ENCODE peak calls at places on chromosomes 7 and 10, in eight cellular contexts. Z, M, T, C, A, U, L and F are unnamed samples.

GRCh38 chr10:79333513-79333912 is 13.8 kb upstream of the PPIF start:
- DNase-seq in L (no peak), A (no peak), T (peak; percentile 42), C (no peak), Z (no peak), U (no peak), M (no peak), F (no peak)

GRCh38 chr10:102424916-102425315 is 4.3 kb downstream of the FBXL15 start:
- DNase-seq in M (no peak), A (no peak), Z (no peak), U (no peak), T (no peak), L (no peak), C (no peak), F (no peak)

GRCh38 chr7:105854516-105854915 is 21.9 kb downstream of the ATXN7L1 start:
- DNase-seq in L (peak; percentile 69), C (peak; percentile 30), Z (no peak), T (peak; percentile 7), M (no peak), U (no peak), A (no peak), F (no peak)

GRCh38 chr10:102381983-102382382 is 13.5 kb upstream of the NFKB2 start:
- DNase-seq in T (no peak), M (no peak), L (no peak), A (no peak), U (no peak), C (no peak), Z (no peak), F (no peak)

GRCh38 chr7:37105119-37105518 is 343.5 kb downstream of the ELMO1 start:
- DNase-seq in A (no peak), Z (no peak), M (no peak), T (no peak), L (no peak), C (peak; percentile 96), U (no peak), F (no peak)

GRCh38 chr7:37259381-37259821 is 189.3 kb downstream of the ELMO1 start:
- DNase-seq in C (peak; percentile 12), L (no peak), M (no peak), Z (no peak), A (no peak), U (no peak), T (no peak), F (no peak)

GRCh38 chr7:43298617-43299016 is 186.2 kb downstream of the HECW1 start:
- DNase-seq in T (no peak), A (no peak), C (no peak), U (no peak), Z (no peak), M (no peak), L (no peak), F (no peak)

GRCh38 chr10:91700273-91700672 is 67.4 kb upstream of the PPP1R3C start:
- DNase-seq in Z (no peak), A (no peak), T (peak; percentile 20), M (no peak), U (no peak), C (no peak), L (no peak), F (no peak)

GRCh38 chr10:86123304-86123703 is 243.3 kb downstream of the GRID1 start:
- DNase-seq in C (peak; percentile 11), L (no peak), U (no peak), M (no peak), Z (no peak), A (no peak), T (no peak), F (no peak)

GRCh38 chr7:49001610-49002033 is 77.3 kb downstream of the CDC14C start:
- DNase-seq in C (peak; percentile 34), Z (peak; percentile 1), U (no peak), M (peak; percentile 40), A (no peak), T (peak; percentile 0), L (peak; percentile 5), F (no peak)

GRCh38 chr10:21172774-21173432 is 275.8 kb upstream of the NEBL start:
- DNase-seq in L (peak; percentile 21), T (no peak), A (peak; percentile 46), C (peak; percentile 75), M (no peak), Z (no peak), U (no peak), F (peak; percentile 24)

GRCh38 chr10:120437541-120437940 is 19.5 kb upstream of the PLPP4 start:
- DNase-seq in Z (no peak), C (no peak), T (no peak), U (no peak), A (no peak), M (no peak), L (no peak), F (no peak)

GRCh38 chr7:37074370-37074769 is 350.1 kb upstream of the AOAH start:
- DNase-seq in A (no peak), Z (no peak), U (no peak), T (no peak), L (no peak), M (no peak), C (no peak), F (no peak)

GRCh38 chr10:97428572-97428981 is 2.6 kb downstream of the PGAM1 start:
- DNase-seq in L (no peak), U (no peak), M (no peak), C (no peak), A (no peak), T (no peak), Z (no peak), F (no peak)

GRCh38 chr7:134154581-134155130 is 27.5 kb downstream of the LRGUK start:
- DNase-seq in T (no peak), Z (no peak), L (no peak), A (no peak), M (no peak), C (no peak), U (no peak), F (no peak)

GRCh38 chr7:143018931-143019330 is 8.0 kb downstream of the OR9A2 start:
- DNase-seq in A (no peak), L (no peak), U (no peak), M (no peak), C (no peak), T (peak; percentile 72), Z (no peak), F (no peak)

GRCh38 chr7:99005776-99006175 is 127.4 kb downstream of the TRRAP start:
- DNase-seq in L (no peak), U (no peak), T (no peak), C (no peak), A (no peak), M (no peak), Z (no peak), F (no peak)

GRCh38 chr7:66877577-66878300 is 43.3 kb upstream of the TMEM248 start:
- DNase-seq in Z (no peak), A (no peak), T (peak; percentile 8), M (no peak), C (no peak), L (no peak), U (no peak), F (no peak)

GRCh38 chr10:103584216-103585010 is 90.9 kb downstream of the NEURL1 start:
- DNase-seq in T (no peak), M (no peak), U (peak; percentile 80), A (no peak), Z (no peak), C (no peak), L (no peak), F (no peak)

GRCh38 chr10:119667562-119668328 is 16.6 kb downstream of the BAG3 start:
- DNase-seq in C (peak; percentile 94), L (peak; percentile 33), A (peak; percentile 12), U (no peak), M (peak; percentile 83), Z (no peak), T (peak; percentile 94), F (peak; percentile 51)

GRCh38 chr7:151958036-151959010 is 2.1 kb downstream of the GALNTL5 start:
- DNase-seq in C (no peak), L (no peak), A (no peak), Z (no peak), T (no peak), M (no peak), U (no peak), F (no peak)

GRCh38 chr7:69452797-69453196 is 145.5 kb upstream of the AUTS2 start:
- DNase-seq in C (no peak), U (no peak), Z (no peak), A (no peak), M (no peak), L (no peak), T (no peak), F (no peak)

GRCh38 chr7:72924748-72925545 is at the start of gene POM121:
- DNase-seq in T (peak; percentile 90), Z (peak; percentile 81), A (peak; percentile 59), L (peak; percentile 83), C (peak; percentile 94), U (peak; percentile 90), M (peak; percentile 84), F (peak; percentile 75)

GRCh38 chr10:125054216-125054615 is 106.1 kb downstream of the CTBP2 start:
- DNase-seq in C (no peak), M (no peak), A (no peak), T (no peak), Z (no peak), U (no peak), L (no peak), F (no peak)

GRCh38 chr10:86936661-86937501 is 20.5 kb downstream of the MMRN2 start:
- DNase-seq in L (no peak), U (no peak), Z (no peak), A (no peak), M (peak; percentile 61), C (peak; percentile 58), T (no peak), F (no peak)

GRCh38 chr10:79979310-79979972 is 30.5 kb upstream of the SFTPD start:
- DNase-seq in L (no peak), M (no peak), A (no peak), Z (no peak), T (no peak), C (no peak), U (no peak), F (no peak)

GRCh38 chr10:3890602-3891352 is 105.8 kb upstream of the KLF6 start:
- DNase-seq in C (no peak), T (no peak), M (no peak), L (no peak), A (no peak), U (no peak), Z (no peak), F (no peak)

GRCh38 chr7:93016085-93016471 is 101.7 kb downstream of the SAMD9 start:
- DNase-seq in L (no peak), A (no peak), C (no peak), Z (no peak), U (no peak), T (peak; percentile 35), M (no peak), F (no peak)

GRCh38 chr7:128550920-128551319 is 74.4 kb downstream of the METTL2B start:
- DNase-seq in L (no peak), U (no peak), Z (no peak), C (no peak), M (no peak), T (no peak), A (no peak), F (no peak)

GRCh38 chr10:17479015-17479615 is 24.7 kb upstream of the ST8SIA6 start:
- DNase-seq in Z (no peak), M (no peak), A (no peak), L (no peak), C (no peak), U (no peak), T (no peak), F (no peak)

GRCh38 chr7:28347462-28347861 is 64.9 kb upstream of the CREB5 start:
- DNase-seq in A (no peak), M (no peak), L (no peak), Z (no peak), C (no peak), T (peak; percentile 43), U (no peak), F (no peak)

GRCh38 chr7:154569916-154570315 is 433.0 kb downstream of the PAXIP1 start:
- DNase-seq in L (no peak), C (no peak), M (no peak), Z (no peak), U (no peak), A (no peak), T (no peak), F (no peak)

GRCh38 chr10:59362184-59362966 is at the start of gene FAM13C:
- DNase-seq in M (peak; percentile 59), Z (peak; percentile 0), A (peak; percentile 61), L (peak; percentile 18), T (peak; percentile 66), U (peak; percentile 29), C (peak; percentile 92), F (no peak)

GRCh38 chr10:114367041-114367675 is 37.1 kb downstream of the AFAP1L2 start:
- DNase-seq in T (peak; percentile 27), Z (no peak), C (peak; percentile 4), L (no peak), U (no peak), A (no peak), M (no peak), F (no peak)